ENCODE peak calls at places on chromosomes 3 and 15, in ten cellular contexts. One of them, this sample, is unnamed. For H3K4me1, the result is how much of the 10 kb centered on the place peaks cover.

GRCh38 chr15:42494998-42495360 is 455 bp upstream of the SNAP23 start:
- DNase-seq in tibial artery: peak
- DNase-seq in PC-3: peak
- DNase-seq in foreskin keratinocyte: no peak
- DNase-seq in breast epithelium: no peak
- DNase-seq in ovary: no peak
- DNase-seq in cardiac muscle cell: peak
- DNase-seq in CD4-positive, CD25-positive, alpha-beta regulatory T cell: no peak
- DNase-seq in adrenal gland: peak
- DNase-seq in left ventricle myocardium inferior: no peak
- DNase-seq in this sample: peak

GRCh38 chr15:99956022-99956775 is 223.0 kb upstream of the LYSMD4 start:
- DNase-seq in tibial artery: no peak
- DNase-seq in PC-3: no peak
- DNase-seq in foreskin keratinocyte: peak
- DNase-seq in breast epithelium: peak
- DNase-seq in ovary: no peak
- DNase-seq in cardiac muscle cell: no peak
- DNase-seq in CD4-positive, CD25-positive, alpha-beta regulatory T cell: no peak
- DNase-seq in adrenal gland: no peak
- DNase-seq in left ventricle myocardium inferior: no peak
- DNase-seq in this sample: no peak

GRCh38 chr15:89815769-89816168 is 1.1 kb upstream of the ANPEP start:
- DNase-seq in tibial artery: no peak
- DNase-seq in PC-3: no peak
- DNase-seq in foreskin keratinocyte: no peak
- DNase-seq in breast epithelium: no peak
- DNase-seq in ovary: no peak
- DNase-seq in cardiac muscle cell: no peak
- DNase-seq in CD4-positive, CD25-positive, alpha-beta regulatory T cell: no peak
- DNase-seq in adrenal gland: no peak
- DNase-seq in left ventricle myocardium inferior: no peak
- DNase-seq in this sample: no peak

GRCh38 chr3:16357698-16358097 is 92.7 kb downstream of the OXNAD1 start:
- DNase-seq in tibial artery: no peak
- DNase-seq in PC-3: no peak
- DNase-seq in foreskin keratinocyte: no peak
- DNase-seq in breast epithelium: no peak
- DNase-seq in ovary: no peak
- DNase-seq in cardiac muscle cell: peak
- DNase-seq in CD4-positive, CD25-positive, alpha-beta regulatory T cell: no peak
- DNase-seq in adrenal gland: no peak
- DNase-seq in left ventricle myocardium inferior: no peak
- DNase-seq in this sample: no peak

GRCh38 chr3:33717866-33718594 is at the start of gene CLASP2:
- DNase-seq in tibial artery: peak
- DNase-seq in PC-3: peak
- DNase-seq in foreskin keratinocyte: peak
- DNase-seq in breast epithelium: peak
- DNase-seq in ovary: peak
- DNase-seq in cardiac muscle cell: peak
- DNase-seq in CD4-positive, CD25-positive, alpha-beta regulatory T cell: peak
- DNase-seq in adrenal gland: peak
- DNase-seq in left ventricle myocardium inferior: peak
- DNase-seq in this sample: peak

GRCh38 chr15:37015476-37015875 is 84.9 kb downstream of the MEIS2 start:
- DNase-seq in tibial artery: no peak
- DNase-seq in PC-3: no peak
- DNase-seq in foreskin keratinocyte: no peak
- DNase-seq in breast epithelium: no peak
- DNase-seq in ovary: no peak
- DNase-seq in cardiac muscle cell: no peak
- DNase-seq in CD4-positive, CD25-positive, alpha-beta regulatory T cell: no peak
- DNase-seq in adrenal gland: no peak
- DNase-seq in left ventricle myocardium inferior: no peak
- DNase-seq in this sample: no peak

GRCh38 chr3:112761062-112761638 is 85.5 kb downstream of the CD200R1L start:
- DNase-seq in tibial artery: no peak
- DNase-seq in PC-3: no peak
- DNase-seq in foreskin keratinocyte: no peak
- DNase-seq in breast epithelium: no peak
- DNase-seq in ovary: no peak
- DNase-seq in cardiac muscle cell: no peak
- DNase-seq in CD4-positive, CD25-positive, alpha-beta regulatory T cell: no peak
- DNase-seq in adrenal gland: no peak
- DNase-seq in left ventricle myocardium inferior: no peak
- DNase-seq in this sample: no peak

GRCh38 chr3:9552252-9552999 is 1.2 kb downstream of the LHFPL4 start:
- DNase-seq in tibial artery: no peak
- DNase-seq in PC-3: peak
- DNase-seq in foreskin keratinocyte: peak
- DNase-seq in breast epithelium: no peak
- DNase-seq in ovary: peak
- DNase-seq in cardiac muscle cell: peak
- DNase-seq in CD4-positive, CD25-positive, alpha-beta regulatory T cell: peak
- DNase-seq in adrenal gland: peak
- DNase-seq in left ventricle myocardium inferior: peak
- DNase-seq in this sample: peak

GRCh38 chr15:58182460-58183163 is 44.4 kb downstream of the AQP9 start:
- DNase-seq in tibial artery: no peak
- DNase-seq in PC-3: peak
- DNase-seq in foreskin keratinocyte: no peak
- DNase-seq in breast epithelium: no peak
- DNase-seq in ovary: peak
- DNase-seq in cardiac muscle cell: peak
- DNase-seq in CD4-positive, CD25-positive, alpha-beta regulatory T cell: peak
- DNase-seq in adrenal gland: peak
- DNase-seq in left ventricle myocardium inferior: peak
- DNase-seq in this sample: no peak

GRCh38 chr3:128965280-128965679 is 28.6 kb downstream of the CFAP92 start:
- DNase-seq in tibial artery: no peak
- DNase-seq in PC-3: no peak
- DNase-seq in foreskin keratinocyte: no peak
- DNase-seq in breast epithelium: no peak
- DNase-seq in ovary: no peak
- DNase-seq in cardiac muscle cell: no peak
- DNase-seq in CD4-positive, CD25-positive, alpha-beta regulatory T cell: no peak
- DNase-seq in adrenal gland: no peak
- DNase-seq in left ventricle myocardium inferior: no peak
- DNase-seq in this sample: no peak

GRCh38 chr3:128967748-128968147 is 26.1 kb downstream of the CFAP92 start:
- DNase-seq in tibial artery: no peak
- DNase-seq in PC-3: no peak
- DNase-seq in foreskin keratinocyte: no peak
- DNase-seq in breast epithelium: no peak
- DNase-seq in ovary: no peak
- DNase-seq in cardiac muscle cell: no peak
- DNase-seq in CD4-positive, CD25-positive, alpha-beta regulatory T cell: no peak
- DNase-seq in adrenal gland: no peak
- DNase-seq in left ventricle myocardium inferior: no peak
- DNase-seq in this sample: no peak

GRCh38 chr3:128970741-128971048 is 23.2 kb downstream of the CFAP92 start:
- DNase-seq in tibial artery: no peak
- DNase-seq in PC-3: no peak
- DNase-seq in foreskin keratinocyte: no peak
- DNase-seq in breast epithelium: no peak
- DNase-seq in ovary: no peak
- DNase-seq in cardiac muscle cell: no peak
- DNase-seq in CD4-positive, CD25-positive, alpha-beta regulatory T cell: no peak
- DNase-seq in adrenal gland: no peak
- DNase-seq in left ventricle myocardium inferior: no peak
- DNase-seq in this sample: no peak

GRCh38 chr3:128969993-128970740 is 23.7 kb downstream of the CFAP92 start:
- DNase-seq in tibial artery: peak
- DNase-seq in PC-3: peak
- DNase-seq in foreskin keratinocyte: no peak
- DNase-seq in breast epithelium: no peak
- DNase-seq in ovary: peak
- DNase-seq in cardiac muscle cell: peak
- DNase-seq in CD4-positive, CD25-positive, alpha-beta regulatory T cell: peak
- DNase-seq in adrenal gland: peak
- DNase-seq in left ventricle myocardium inferior: no peak
- DNase-seq in this sample: peak

GRCh38 chr3:128965818-128966217 is 28.1 kb downstream of the CFAP92 start:
- DNase-seq in tibial artery: no peak
- DNase-seq in PC-3: peak
- DNase-seq in foreskin keratinocyte: peak
- DNase-seq in breast epithelium: no peak
- DNase-seq in ovary: no peak
- DNase-seq in cardiac muscle cell: no peak
- DNase-seq in CD4-positive, CD25-positive, alpha-beta regulatory T cell: no peak
- DNase-seq in adrenal gland: no peak
- DNase-seq in left ventricle myocardium inferior: no peak
- DNase-seq in this sample: no peak
- H3K4me1 ChIP-seq in tibial artery: under half
- H3K4me1 ChIP-seq in PC-3: under half
- H3K4me1 ChIP-seq in foreskin keratinocyte: under half
- H3K4me1 ChIP-seq in breast epithelium: under half
- H3K4me1 ChIP-seq in ovary: under half
- H3K4me1 ChIP-seq in cardiac muscle cell: under half
- H3K4me1 ChIP-seq in CD4-positive, CD25-positive, alpha-beta regulatory T cell: under half
- H3K4me1 ChIP-seq in adrenal gland: under half
- H3K4me1 ChIP-seq in left ventricle myocardium inferior: under half
- H3K4me1 ChIP-seq in this sample: under half

GRCh38 chr15:25789206-25789605 is 73.9 kb downstream of the ATP10A start:
- DNase-seq in tibial artery: peak
- DNase-seq in PC-3: no peak
- DNase-seq in foreskin keratinocyte: no peak
- DNase-seq in breast epithelium: no peak
- DNase-seq in ovary: no peak
- DNase-seq in cardiac muscle cell: peak
- DNase-seq in CD4-positive, CD25-positive, alpha-beta regulatory T cell: no peak
- DNase-seq in adrenal gland: no peak
- DNase-seq in left ventricle myocardium inferior: no peak
- DNase-seq in this sample: no peak
- H3K4me1 ChIP-seq in tibial artery: under half
- H3K4me1 ChIP-seq in PC-3: under half
- H3K4me1 ChIP-seq in foreskin keratinocyte: under half
- H3K4me1 ChIP-seq in breast epithelium: under half
- H3K4me1 ChIP-seq in ovary: under half
- H3K4me1 ChIP-seq in cardiac muscle cell: under half
- H3K4me1 ChIP-seq in CD4-positive, CD25-positive, alpha-beta regulatory T cell: under half
- H3K4me1 ChIP-seq in adrenal gland: under half
- H3K4me1 ChIP-seq in left ventricle myocardium inferior: under half
- H3K4me1 ChIP-seq in this sample: under half

DNA sequence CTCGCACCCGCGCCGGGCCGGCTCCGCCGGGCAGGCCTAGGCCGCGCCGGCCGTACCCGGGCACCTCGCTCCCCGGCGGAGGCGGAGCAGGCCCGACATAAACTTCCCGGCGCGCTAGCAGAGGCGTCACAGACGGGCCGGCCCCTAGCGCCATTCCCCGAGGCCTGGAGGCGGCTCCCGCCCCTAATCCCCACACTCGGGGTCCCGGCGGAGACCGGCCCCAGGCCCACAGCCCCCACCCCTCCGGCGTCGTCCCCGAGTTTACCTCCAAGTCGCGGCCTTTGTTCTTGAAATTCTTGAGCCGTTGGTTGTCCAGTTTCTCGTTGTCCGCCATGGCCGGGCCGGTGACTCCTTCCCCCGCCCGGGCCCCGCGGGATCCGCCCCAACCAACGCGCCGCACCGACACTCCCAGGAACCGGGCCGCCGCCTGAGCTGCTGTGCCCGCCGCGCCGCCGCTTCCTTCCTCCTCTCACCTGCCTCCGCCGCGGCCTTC is 376 bp downstream of the KPNA4 start:
- DNase-seq in tibial artery: peak
- DNase-seq in PC-3: peak
- DNase-seq in foreskin keratinocyte: peak
- DNase-seq in breast epithelium: no peak
- DNase-seq in ovary: no peak
- DNase-seq in cardiac muscle cell: peak
- DNase-seq in CD4-positive, CD25-positive, alpha-beta regulatory T cell: peak
- DNase-seq in adrenal gland: peak
- DNase-seq in left ventricle myocardium inferior: peak
- DNase-seq in this sample: peak
- H3K4me1 ChIP-seq in tibial artery: under half
- H3K4me1 ChIP-seq in PC-3: under half
- H3K4me1 ChIP-seq in foreskin keratinocyte: under half
- H3K4me1 ChIP-seq in breast epithelium: under half
- H3K4me1 ChIP-seq in ovary: under half
- H3K4me1 ChIP-seq in cardiac muscle cell: under half
- H3K4me1 ChIP-seq in CD4-positive, CD25-positive, alpha-beta regulatory T cell: half or more
- H3K4me1 ChIP-seq in adrenal gland: under half
- H3K4me1 ChIP-seq in left ventricle myocardium inferior: half or more
- H3K4me1 ChIP-seq in this sample: under half

GRCh38 chr3:45874677-45875346 is 11.5 kb upstream of the CCR9 start:
- DNase-seq in tibial artery: no peak
- DNase-seq in PC-3: no peak
- DNase-seq in foreskin keratinocyte: no peak
- DNase-seq in breast epithelium: no peak
- DNase-seq in ovary: no peak
- DNase-seq in cardiac muscle cell: no peak
- DNase-seq in CD4-positive, CD25-positive, alpha-beta regulatory T cell: no peak
- DNase-seq in adrenal gland: no peak
- DNase-seq in left ventricle myocardium inferior: no peak
- DNase-seq in this sample: no peak
- H3K4me1 ChIP-seq in tibial artery: under half
- H3K4me1 ChIP-seq in PC-3: under half
- H3K4me1 ChIP-seq in foreskin keratinocyte: under half
- H3K4me1 ChIP-seq in breast epithelium: under half
- H3K4me1 ChIP-seq in ovary: under half
- H3K4me1 ChIP-seq in cardiac muscle cell: under half
- H3K4me1 ChIP-seq in CD4-positive, CD25-positive, alpha-beta regulatory T cell: under half
- H3K4me1 ChIP-seq in adrenal gland: under half
- H3K4me1 ChIP-seq in left ventricle myocardium inferior: under half
- H3K4me1 ChIP-seq in this sample: under half